ENCODE peak calls at places on chromosomes 5 and 9, in seven cellular contexts. One of them, this sample, is unnamed.

GRCh38 chr5:103800728-103801127 is 238.1 kb upstream of the NUDT12 start:
- DNase-seq in GM23338: no peak
- DNase-seq in fibroblast of the aortic adventitia: peak
- DNase-seq in prostate gland: no peak
- DNase-seq in AG04450: no peak
- DNase-seq in astrocyte: peak
- DNase-seq in PC-3: peak
- DNase-seq in this sample: no peak

GRCh38 chr5:179416906-179417470 is 71.7 kb upstream of the ADAMTS2 start:
- DNase-seq in prostate gland: no peak
- DNase-seq in AG04450: no peak
- DNase-seq in GM23338: no peak
- DNase-seq in PC-3: no peak
- DNase-seq in fibroblast of the aortic adventitia: no peak
- DNase-seq in astrocyte: no peak
- DNase-seq in this sample: no peak

GRCh38 chr5:151078490-151079262 is 2.2 kb downstream of the TNIP1 start:
- DNase-seq in AG04450: no peak
- DNase-seq in GM23338: no peak
- DNase-seq in fibroblast of the aortic adventitia: no peak
- DNase-seq in prostate gland: no peak
- DNase-seq in PC-3: no peak
- DNase-seq in astrocyte: no peak
- DNase-seq in this sample: no peak

GRCh38 chr5:39120052-39120420 is 45.8 kb upstream of the RICTOR start:
- DNase-seq in prostate gland: no peak
- DNase-seq in AG04450: no peak
- DNase-seq in fibroblast of the aortic adventitia: no peak
- DNase-seq in GM23338: no peak
- DNase-seq in astrocyte: no peak
- DNase-seq in PC-3: no peak
- DNase-seq in this sample: no peak

GRCh38 chr5:171861383-171861782 is 75.8 kb downstream of the SMIM23 start:
- DNase-seq in PC-3: no peak
- DNase-seq in prostate gland: no peak
- DNase-seq in fibroblast of the aortic adventitia: peak
- DNase-seq in astrocyte: no peak
- DNase-seq in GM23338: no peak
- DNase-seq in AG04450: no peak
- DNase-seq in this sample: no peak

GRCh38 chr9:110114888-110115259 is 93.1 kb downstream of the C9orf152 start:
- DNase-seq in AG04450: no peak
- DNase-seq in GM23338: peak
- DNase-seq in prostate gland: no peak
- DNase-seq in fibroblast of the aortic adventitia: peak
- DNase-seq in PC-3: no peak
- DNase-seq in astrocyte: no peak
- DNase-seq in this sample: no peak

GRCh38 chr9:131433302-131433854 is 39.5 kb downstream of the PRRC2B start:
- DNase-seq in prostate gland: no peak
- DNase-seq in astrocyte: no peak
- DNase-seq in AG04450: no peak
- DNase-seq in fibroblast of the aortic adventitia: no peak
- DNase-seq in GM23338: no peak
- DNase-seq in PC-3: no peak
- DNase-seq in this sample: no peak

GRCh38 chr5:118371973-118372650 is 616.2 kb downstream of the DTWD2 start:
- DNase-seq in astrocyte: no peak
- DNase-seq in GM23338: no peak
- DNase-seq in PC-3: no peak
- DNase-seq in AG04450: no peak
- DNase-seq in fibroblast of the aortic adventitia: no peak
- DNase-seq in prostate gland: no peak
- DNase-seq in this sample: no peak

GRCh38 chr5:147661576-147661975 is 121.0 kb downstream of the JAKMIP2 start:
- DNase-seq in astrocyte: peak
- DNase-seq in fibroblast of the aortic adventitia: peak
- DNase-seq in prostate gland: no peak
- DNase-seq in GM23338: no peak
- DNase-seq in PC-3: no peak
- DNase-seq in AG04450: no peak
- DNase-seq in this sample: no peak

GRCh38 chr9:19551124-19551929 is 142.5 kb downstream of the ACER2 start:
- DNase-seq in prostate gland: peak
- DNase-seq in fibroblast of the aortic adventitia: peak
- DNase-seq in astrocyte: no peak
- DNase-seq in PC-3: no peak
- DNase-seq in GM23338: peak
- DNase-seq in AG04450: no peak
- DNase-seq in this sample: no peak

GRCh38 chr9:129235041-129235930 is 57.2 kb upstream of the IER5L start:
- DNase-seq in astrocyte: no peak
- DNase-seq in PC-3: no peak
- DNase-seq in AG04450: no peak
- DNase-seq in prostate gland: no peak
- DNase-seq in GM23338: no peak
- DNase-seq in fibroblast of the aortic adventitia: no peak
- DNase-seq in this sample: no peak

GRCh38 chr5:171365351-171365750 is 22.3 kb upstream of the NPM1 start:
- DNase-seq in AG04450: no peak
- DNase-seq in astrocyte: no peak
- DNase-seq in fibroblast of the aortic adventitia: peak
- DNase-seq in prostate gland: no peak
- DNase-seq in GM23338: peak
- DNase-seq in PC-3: no peak
- DNase-seq in this sample: no peak

GRCh38 chr5:173882632-173883031 is 5.5 kb upstream of the CPEB4 start:
- DNase-seq in AG04450: no peak
- DNase-seq in PC-3: peak
- DNase-seq in astrocyte: no peak
- DNase-seq in GM23338: no peak
- DNase-seq in prostate gland: no peak
- DNase-seq in fibroblast of the aortic adventitia: no peak
- DNase-seq in this sample: no peak

GRCh38 chr9:137351781-137352501 is 49.9 kb upstream of the NRARP start:
- DNase-seq in fibroblast of the aortic adventitia: no peak
- DNase-seq in AG04450: no peak
- DNase-seq in astrocyte: no peak
- DNase-seq in PC-3: no peak
- DNase-seq in prostate gland: no peak
- DNase-seq in GM23338: no peak
- DNase-seq in this sample: no peak

GRCh38 chr9:124869466-124869985 is 7.6 kb downstream of the ARPC5L start:
- DNase-seq in GM23338: no peak
- DNase-seq in AG04450: no peak
- DNase-seq in prostate gland: no peak
- DNase-seq in PC-3: peak
- DNase-seq in astrocyte: no peak
- DNase-seq in fibroblast of the aortic adventitia: no peak
- DNase-seq in this sample: no peak

GRCh38 chr9:111163738-111164399 is 125.6 kb upstream of the LPAR1 start:
- DNase-seq in fibroblast of the aortic adventitia: peak
- DNase-seq in astrocyte: no peak
- DNase-seq in prostate gland: no peak
- DNase-seq in PC-3: no peak
- DNase-seq in AG04450: no peak
- DNase-seq in GM23338: no peak
- DNase-seq in this sample: peak

GRCh38 chr9:116543731-116544400 is 143.2 kb upstream of the TRIM32 start:
- DNase-seq in astrocyte: peak
- DNase-seq in PC-3: no peak
- DNase-seq in GM23338: no peak
- DNase-seq in AG04450: no peak
- DNase-seq in fibroblast of the aortic adventitia: peak
- DNase-seq in prostate gland: no peak
- DNase-seq in this sample: no peak

GRCh38 chr5:61254969-61255555 is 77.0 kb upstream of the ZSWIM6 start:
- DNase-seq in prostate gland: no peak
- DNase-seq in PC-3: peak
- DNase-seq in fibroblast of the aortic adventitia: no peak
- DNase-seq in astrocyte: no peak
- DNase-seq in AG04450: no peak
- DNase-seq in GM23338: no peak
- DNase-seq in this sample: no peak

GRCh38 chr9:4530375-4530774 is 40.1 kb downstream of the SLC1A1 start:
- DNase-seq in astrocyte: peak
- DNase-seq in prostate gland: no peak
- DNase-seq in PC-3: peak
- DNase-seq in fibroblast of the aortic adventitia: no peak
- DNase-seq in GM23338: no peak
- DNase-seq in AG04450: no peak
- DNase-seq in this sample: no peak

GRCh38 chr5:1016476-1016875 is 7.9 kb downstream of the NKD2 start:
- DNase-seq in fibroblast of the aortic adventitia: no peak
- DNase-seq in prostate gland: no peak
- DNase-seq in GM23338: no peak
- DNase-seq in PC-3: no peak
- DNase-seq in AG04450: no peak
- DNase-seq in astrocyte: no peak
- DNase-seq in this sample: no peak

GRCh38 chr9:114240216-114240615 is 82.7 kb upstream of the ORM1 start:
- DNase-seq in GM23338: no peak
- DNase-seq in AG04450: no peak
- DNase-seq in fibroblast of the aortic adventitia: no peak
- DNase-seq in PC-3: no peak
- DNase-seq in astrocyte: no peak
- DNase-seq in prostate gland: no peak
- DNase-seq in this sample: no peak
- TF ChIP-seq CTCF in GM23338: no peak
- TF ChIP-seq CTCF in AG04450: no peak
- TF ChIP-seq CTCF in fibroblast of the aortic adventitia: no peak
- TF ChIP-seq CTCF in PC-3: no peak
- TF ChIP-seq CTCF in astrocyte: no peak
- TF ChIP-seq CTCF in prostate gland: no peak
- TF ChIP-seq CTCF in this sample: no peak

DNA sequence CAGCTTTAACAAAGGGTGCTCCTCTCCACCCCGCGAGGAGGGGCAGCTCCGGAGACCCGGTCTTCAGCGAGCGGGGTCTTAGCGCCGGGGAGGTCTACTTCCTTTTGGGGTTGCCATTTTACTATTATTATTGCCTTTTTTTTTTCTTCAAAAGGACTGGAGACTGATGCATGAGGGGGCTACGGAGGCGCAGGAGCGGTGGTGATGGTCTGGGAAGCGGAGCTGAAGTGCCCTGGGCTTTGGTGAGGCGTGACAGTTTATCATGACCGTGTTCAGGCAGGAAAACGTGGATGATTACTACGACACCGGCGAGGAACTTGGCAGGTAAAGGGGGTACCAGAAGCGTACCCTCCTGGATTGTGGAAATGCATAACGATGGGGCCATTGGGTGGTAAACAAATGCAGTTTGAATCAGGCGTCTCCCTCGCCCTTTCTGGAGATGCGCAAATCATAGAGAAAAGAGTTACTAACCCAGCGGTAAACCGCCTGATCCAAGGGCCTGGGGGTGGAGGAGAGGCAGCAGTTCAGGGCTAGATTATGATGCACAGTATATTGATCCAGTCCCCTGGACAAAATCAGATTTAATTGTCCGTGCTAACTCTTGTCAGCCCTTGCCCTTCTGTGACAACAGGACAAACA is 1.3 kb downstream of the DAPK1 start:
- DNase-seq in PC-3: no peak
- DNase-seq in GM23338: peak
- DNase-seq in prostate gland: no peak
- DNase-seq in AG04450: no peak
- DNase-seq in astrocyte: no peak
- DNase-seq in fibroblast of the aortic adventitia: no peak
- DNase-seq in this sample: no peak
- H3K4me3 ChIP-seq in PC-3: no peak
- H3K4me3 ChIP-seq in GM23338: peak
- H3K4me3 ChIP-seq in prostate gland: peak
- H3K4me3 ChIP-seq in AG04450: no peak
- H3K4me3 ChIP-seq in astrocyte: peak
- H3K4me3 ChIP-seq in fibroblast of the aortic adventitia: peak
- H3K4me3 ChIP-seq in this sample: peak

DNA sequence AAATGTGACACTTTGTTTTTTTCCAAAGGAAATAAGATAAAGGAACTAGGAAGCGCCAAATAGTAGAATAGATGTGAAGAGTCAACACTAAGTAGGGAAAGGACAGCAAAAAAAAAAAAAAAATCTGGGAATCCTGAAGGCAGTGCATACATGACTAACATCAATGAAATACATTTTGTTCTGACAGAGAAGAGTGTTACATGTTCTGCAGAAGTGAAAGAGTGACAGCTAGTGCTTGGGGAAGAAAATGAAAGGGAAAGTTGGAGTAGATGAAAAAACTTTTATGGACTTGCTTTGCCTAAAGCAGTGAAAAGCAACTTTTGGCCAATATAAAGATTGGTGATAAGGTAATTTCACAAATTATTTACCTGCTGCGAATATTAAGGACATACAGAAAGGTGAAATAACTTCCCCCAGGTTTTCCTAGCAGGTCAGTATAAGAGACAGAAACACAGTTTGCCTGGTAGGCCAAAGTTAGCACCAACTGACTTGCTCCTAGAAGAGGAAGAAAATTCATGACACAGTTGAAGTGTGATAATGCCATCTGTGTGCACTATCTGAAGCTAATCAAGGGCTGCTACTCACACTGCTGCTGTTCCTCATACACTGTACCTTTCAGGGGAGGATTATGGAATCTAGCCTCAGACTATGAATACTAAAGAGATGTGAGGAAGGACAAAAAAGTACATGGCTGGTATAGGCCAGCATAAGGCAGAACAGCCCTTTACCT is 38.6 kb downstream of the RANBP6 start:
- DNase-seq in GM23338: no peak
- DNase-seq in PC-3: no peak
- DNase-seq in prostate gland: no peak
- DNase-seq in fibroblast of the aortic adventitia: no peak
- DNase-seq in astrocyte: no peak
- DNase-seq in AG04450: no peak
- DNase-seq in this sample: no peak
- TF ChIP-seq CTCF in GM23338: no peak
- TF ChIP-seq CTCF in PC-3: no peak
- TF ChIP-seq CTCF in prostate gland: no peak
- TF ChIP-seq CTCF in fibroblast of the aortic adventitia: no peak
- TF ChIP-seq CTCF in astrocyte: no peak
- TF ChIP-seq CTCF in AG04450: no peak
- TF ChIP-seq CTCF in this sample: no peak

DNA sequence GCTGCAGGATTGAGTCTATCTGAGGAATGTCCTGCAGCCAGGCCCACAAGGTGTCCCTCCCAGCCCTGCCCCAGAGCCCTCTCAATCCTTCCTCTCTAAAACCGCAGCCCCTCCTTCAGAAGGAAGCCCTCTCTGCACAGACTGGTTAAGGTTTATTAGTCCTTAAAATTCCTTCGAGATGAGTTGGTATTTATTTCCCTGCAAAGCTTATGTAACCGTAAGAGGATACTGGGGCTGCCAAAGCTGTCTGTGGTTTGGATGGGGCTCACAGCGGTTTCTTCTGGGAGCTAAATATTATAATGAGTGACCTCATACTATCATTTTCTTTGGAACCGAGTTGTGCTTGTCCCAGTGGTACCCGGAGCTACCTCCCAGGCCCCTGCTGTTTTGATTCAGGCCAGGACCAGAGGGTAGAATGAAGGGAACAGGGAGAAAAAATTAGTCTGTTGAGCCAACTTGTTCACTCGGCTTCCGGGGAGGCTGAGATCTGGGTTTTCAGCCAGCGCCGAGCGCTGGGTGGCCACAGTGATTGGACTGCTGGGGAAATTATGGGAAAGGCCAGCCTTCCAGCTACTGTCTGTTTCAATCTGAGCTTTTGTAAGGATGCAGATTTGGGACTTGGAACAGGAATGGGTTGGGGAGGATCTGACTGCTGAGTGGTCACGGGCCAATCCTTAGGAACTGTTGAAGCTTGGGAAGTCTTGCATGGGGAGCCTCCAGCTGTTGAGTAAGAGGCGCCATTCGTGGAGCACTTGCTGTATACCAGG is 107.5 kb downstream of the NDFIP1 start:
- DNase-seq in PC-3: peak
- DNase-seq in GM23338: no peak
- DNase-seq in prostate gland: peak
- DNase-seq in AG04450: peak
- DNase-seq in fibroblast of the aortic adventitia: peak
- DNase-seq in astrocyte: peak
- DNase-seq in this sample: peak
- H3K4me3 ChIP-seq in PC-3: peak
- H3K4me3 ChIP-seq in GM23338: no peak
- H3K4me3 ChIP-seq in prostate gland: no peak
- H3K4me3 ChIP-seq in AG04450: peak
- H3K4me3 ChIP-seq in fibroblast of the aortic adventitia: peak
- H3K4me3 ChIP-seq in astrocyte: peak
- H3K4me3 ChIP-seq in this sample: no peak